ENCODE peak calls at places on chromosomes 12 and 14, in four cellular contexts. J, H, S and K are unnamed samples. For H3K9me3, the result is how much of the 10 kb centered on the place peaks cover.

GRCh38 chr14:57317248-57317833 is 48.6 kb downstream of the AP5M1 start:
- DNase-seq in J (peak), H (peak), S (no peak), K (peak)

GRCh38 chr12:52005903-52006703 is 643 bp upstream of the TAMALIN start:
- DNase-seq in J (no peak), H (no peak), S (no peak), K (no peak)

GRCh38 chr14:89540830-89541470 is 123.9 kb upstream of the FOXN3 start:
- DNase-seq in J (no peak), H (no peak), S (no peak), K (no peak)

GRCh38 chr14:77406718-77407117 is 16.6 kb downstream of the NOXRED1 start:
- DNase-seq in J (no peak), H (no peak), S (no peak), K (no peak)

GRCh38 chr14:31927348-31927826 is 149.7 kb upstream of the ARHGAP5 start:
- DNase-seq in J (no peak), H (no peak), S (no peak), K (no peak)

GRCh38 chr12:72075401-72075800 is 136.8 kb downstream of the TPH2 start:
- DNase-seq in J (no peak), H (no peak), S (no peak), K (peak)

GRCh38 chr12:4628406-4628805 is 20.4 kb downstream of the AKAP3 start:
- DNase-seq in J (no peak), H (no peak), S (no peak), K (no peak)

GRCh38 chr14:32724864-32725550 is 213.7 kb upstream of the NPAS3 start:
- DNase-seq in J (peak), H (no peak), S (no peak), K (no peak)

GRCh38 chr12:56955631-56956256 is 1.7 kb downstream of the RDH16 start:
- DNase-seq in J (no peak), H (no peak), S (peak), K (no peak)

GRCh38 chr12:132352896-132353800 is 23.8 kb upstream of the GALNT9 start:
- DNase-seq in J (no peak), H (no peak), S (no peak), K (peak)

GRCh38 chr12:25775968-25776367 is 182.5 kb upstream of the RASSF8 start:
- DNase-seq in J (no peak), H (no peak), S (no peak), K (no peak)

DNA sequence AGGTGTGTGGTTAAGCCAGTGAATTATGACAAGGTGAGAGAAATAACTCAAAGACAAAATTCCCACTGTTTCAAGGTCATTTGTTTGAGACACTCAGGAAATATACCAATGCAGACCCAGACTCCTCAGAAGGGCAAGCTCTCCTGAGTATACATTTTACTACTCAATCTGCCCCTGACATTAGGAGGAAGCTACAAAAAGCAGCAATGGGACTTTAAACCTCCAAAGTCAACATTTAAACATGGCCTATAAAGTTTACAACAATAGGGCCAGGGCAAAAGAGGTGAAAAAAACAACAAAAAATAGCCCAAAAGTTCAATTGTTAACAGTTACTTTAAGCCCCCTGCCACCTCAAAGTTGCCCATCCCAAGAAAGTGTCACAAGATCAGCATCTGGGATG is 19.5 kb upstream of the PEX5 start:
- DNase-seq in J (no peak), H (no peak), S (no peak), K (no peak)
- H3K9me3 ChIP-seq in J (under half), H (under half), S (under half), K (half or more)

DNA sequence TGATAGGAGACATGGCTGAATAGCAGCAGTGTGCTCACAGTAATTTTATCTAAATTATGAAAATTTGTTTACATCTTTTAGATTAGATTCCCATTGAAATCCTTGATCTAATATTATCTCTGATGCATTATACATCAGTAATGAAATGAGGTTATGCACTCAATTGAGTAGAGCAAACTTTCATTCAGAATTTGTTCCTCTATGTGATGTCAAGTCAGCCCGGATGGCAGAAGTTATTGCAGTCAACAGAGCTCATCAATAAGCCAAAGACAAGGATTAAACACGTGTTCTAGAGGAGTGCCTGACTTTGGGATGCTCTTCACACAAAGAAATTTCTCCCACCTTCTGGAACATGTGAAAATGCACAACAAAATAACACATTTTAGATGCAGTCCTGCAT is 688.8 kb downstream of the TMEM121 start:
- DNase-seq in J (no peak), H (no peak), S (no peak), K (no peak)
- H3K9me3 ChIP-seq in J (under half), H (under half), S (under half), K (under half)

GRCh38 chr14:106347291-106347778 is 821.0 kb downstream of the TMEM121 start:
- DNase-seq in J (no peak), H (no peak), S (no peak), K (no peak)
- H3K9me3 ChIP-seq in J (under half), H (under half), S (under half), K (under half)

GRCh38 chr14:79197516-79197915 is 1013.8 kb downstream of the DIO2 start:
- DNase-seq in J (no peak), H (no peak), S (no peak), K (no peak)
- H3K9me3 ChIP-seq in J (under half), H (under half), S (under half), K (under half)

DNA sequence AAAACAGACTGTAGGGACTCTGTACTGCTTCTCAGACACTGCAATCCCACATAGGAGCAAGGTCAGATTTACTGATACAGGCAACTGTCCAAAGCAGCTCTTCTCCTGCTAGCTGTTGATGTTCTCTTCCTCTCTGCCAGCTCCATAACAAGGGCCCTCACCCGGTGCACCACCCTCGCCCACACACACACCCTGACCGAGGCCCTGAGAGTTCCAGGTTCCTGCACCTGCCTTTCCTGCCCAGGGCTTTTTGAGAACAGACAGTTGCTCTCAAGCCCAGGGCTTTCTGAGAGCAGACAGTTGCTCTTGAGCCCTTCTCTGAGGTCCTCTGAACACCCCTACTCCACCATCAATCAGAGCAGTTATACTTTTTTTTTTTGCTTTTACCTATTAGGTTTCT is 233.8 kb upstream of the GARIN6 start:
- DNase-seq in J (no peak), H (no peak), S (no peak), K (no peak)
- H3K9me3 ChIP-seq in J (under half), H (under half), S (under half), K (under half)

GRCh38 chr12:34209259-34209835 is 187.1 kb downstream of the ALG10 start:
- DNase-seq in J (no peak), H (no peak), S (peak), K (no peak)
- H3K9me3 ChIP-seq in J (under half), H (under half), S (under half), K (under half)

GRCh38 chr14:36662258-36662542 is 540 bp downstream of the PAX9 start:
- DNase-seq in J (no peak), H (no peak), S (no peak), K (no peak)
- H3K9me3 ChIP-seq in J (under half), H (under half), S (under half), K (under half)

DNA sequence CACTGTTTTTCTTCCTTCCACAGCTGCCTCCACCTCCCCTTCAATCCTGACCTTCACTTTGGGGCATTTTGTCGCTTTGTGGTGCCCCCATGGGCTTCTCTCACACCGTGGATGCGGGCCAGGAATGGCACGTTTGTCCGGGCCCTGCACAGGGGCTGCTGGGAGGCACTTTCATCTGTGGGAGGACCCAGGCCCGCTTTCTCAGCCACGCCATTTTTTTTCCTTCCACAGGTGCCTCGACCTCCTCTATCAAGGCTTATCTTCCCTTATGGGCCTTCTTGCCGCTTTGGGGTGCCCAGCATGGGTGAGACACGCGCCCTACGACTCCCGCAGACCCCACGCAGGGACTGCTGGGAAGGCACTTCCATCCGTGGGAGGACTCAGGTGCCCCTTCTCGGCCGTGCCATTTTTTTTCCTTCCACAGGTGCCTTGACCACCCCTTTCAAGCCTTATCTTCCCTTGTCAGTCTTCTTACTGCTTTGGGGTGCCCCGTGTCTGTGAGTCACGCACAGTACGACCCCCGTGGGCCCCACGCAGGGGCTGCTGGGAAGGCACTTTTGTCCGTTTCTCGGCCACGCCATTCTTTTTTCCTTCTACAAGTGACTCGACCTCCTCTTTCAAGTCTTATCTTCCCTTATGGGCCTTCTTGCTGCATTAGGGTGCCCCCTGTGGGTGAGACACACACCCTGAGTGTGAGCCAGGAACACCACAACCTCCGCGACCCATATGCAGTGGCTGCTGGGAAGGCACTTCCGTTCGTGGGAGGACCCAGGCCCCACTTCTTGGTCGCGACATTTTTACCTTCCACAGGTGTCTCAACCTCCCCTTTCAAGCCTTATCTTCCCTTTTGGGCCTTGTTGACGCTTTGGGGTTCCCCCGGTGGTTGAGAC is 270.7 kb downstream of the ALG10 start:
- DNase-seq in J (no peak), H (no peak), S (no peak), K (peak)
- H3K9me3 ChIP-seq in J (under half), H (under half), S (under half), K (under half)

GRCh38 chr14:105860615-105861580 is 334.5 kb downstream of the TMEM121 start:
- DNase-seq in J (no peak), H (peak), S (no peak), K (no peak)
- H3K9me3 ChIP-seq in J (under half), H (under half), S (under half), K (under half)

GRCh38 chr12:34398366-34398705 is 376.0 kb downstream of the ALG10 start:
- DNase-seq in J (no peak), H (peak), S (peak), K (peak)

GRCh38 chr12:34400986-34401658 is 378.8 kb downstream of the ALG10 start:
- DNase-seq in J (no peak), H (peak), S (peak), K (peak)

GRCh38 chr12:34398706-34399630 is 376.7 kb downstream of the ALG10 start:
- DNase-seq in J (no peak), H (peak), S (peak), K (no peak)

GRCh38 chr12:34400423-34400881 is 378.2 kb downstream of the ALG10 start:
- DNase-seq in J (no peak), H (no peak), S (peak), K (no peak)

GRCh38 chr12:34399631-34400422 is 377.5 kb downstream of the ALG10 start:
- DNase-seq in J (no peak), H (peak), S (peak), K (peak)
- H3K9me3 ChIP-seq in J (under half), H (under half), S (under half), K (under half)